ENCODE peak calls at places on chromosome 3, in four cellular contexts. Z is sigmoid colon, B is uterus, H is transverse colon. A is an unnamed sample. For H3K4me1, the result is how much of the 10 kb centered on the place peaks cover.

GRCh38 chr3:79491029-79491634 is 276.7 kb downstream of the ROBO1 start:
- DNase-seq in Z (no peak), H (no peak), B (no peak), A (no peak)

GRCh38 chr3:152353578-152353977 is 84.8 kb downstream of the MBNL1 start:
- DNase-seq in B (no peak), H (no peak), Z (no peak), A (no peak)

GRCh38 chr3:179688847-179689246 is 36.0 kb downstream of the USP13 start:
- DNase-seq in H (no peak), B (no peak), Z (no peak), A (no peak)

GRCh38 chr3:127992127-127992526 is 60.1 kb upstream of the SEC61A1 start:
- DNase-seq in H (no peak), Z (no peak), B (no peak), A (no peak)

GRCh38 chr3:132641837-132642538 is 17.6 kb downstream of the ACAD11 start:
- DNase-seq in Z (no peak), H (no peak), B (no peak), A (no peak)

GRCh38 chr3:65685621-65686020 is 353.1 kb downstream of the MAGI1 start:
- DNase-seq in B (no peak), H (no peak), Z (no peak), A (no peak)

GRCh38 chr3:150110097-150110496 is 139.4 kb upstream of the PFN2 start:
- DNase-seq in B (no peak), H (no peak), Z (no peak), A (no peak)

GRCh38 chr3:71423151-71423906 is 160.2 kb downstream of the FOXP1 start:
- DNase-seq in B (no peak), H (no peak), Z (no peak), A (no peak)

GRCh38 chr3:59563072-59563605 is 513.3 kb upstream of the CFAP20DC start:
- DNase-seq in Z (no peak), H (no peak), B (no peak), A (no peak)

GRCh38 chr3:175988401-175988800 is 1129.3 kb downstream of the NAALADL2 start:
- DNase-seq in H (no peak), Z (no peak), B (no peak), A (no peak)

GRCh38 chr3:58679974-58680656 is 13.5 kb upstream of the FAM3D start:
- DNase-seq in B (no peak), H (peak), Z (no peak), A (peak)

GRCh38 chr3:71148455-71149060 is 435.0 kb downstream of the FOXP1 start:
- DNase-seq in Z (no peak), B (no peak), H (no peak), A (no peak)

GRCh38 chr3:148974726-148975125 is 16.6 kb upstream of the GYG1 start:
- DNase-seq in Z (no peak), B (no peak), H (no peak), A (no peak)

GRCh38 chr3:198071602-198072285 is 111.7 kb downstream of the LMLN start:
- DNase-seq in B (no peak), Z (no peak), H (no peak), A (no peak)

GRCh38 chr3:105967117-105967516 is 98.3 kb upstream of the CBLB start:
- DNase-seq in B (no peak), Z (no peak), H (peak), A (no peak)

GRCh38 chr3:188187055-188187454 is 33.1 kb downstream of the LPP start:
- DNase-seq in Z (no peak), B (no peak), H (no peak), A (no peak)

GRCh38 chr3:101167341-101167740 is 153.0 kb downstream of the IMPG2 start:
- DNase-seq in Z (no peak), B (no peak), H (no peak), A (no peak)

GRCh38 chr3:107684431-107684925 is 161.7 kb downstream of the BBX start:
- DNase-seq in Z (no peak), B (no peak), H (no peak), A (no peak)

GRCh38 chr3:56784452-56785001 is 17.2 kb downstream of the ARHGEF3 start:
- DNase-seq in B (no peak), Z (no peak), H (no peak), A (no peak)

GRCh38 chr3:56782215-56782614 is 19.5 kb downstream of the ARHGEF3 start:
- DNase-seq in B (no peak), H (no peak), Z (no peak), A (no peak)

GRCh38 chr3:56782900-56783299 is 18.8 kb downstream of the ARHGEF3 start:
- DNase-seq in H (no peak), Z (no peak), B (no peak), A (no peak)

GRCh38 chr3:56785499-56785898 is 16.2 kb downstream of the ARHGEF3 start:
- DNase-seq in B (no peak), H (no peak), Z (no peak), A (no peak)

DNA sequence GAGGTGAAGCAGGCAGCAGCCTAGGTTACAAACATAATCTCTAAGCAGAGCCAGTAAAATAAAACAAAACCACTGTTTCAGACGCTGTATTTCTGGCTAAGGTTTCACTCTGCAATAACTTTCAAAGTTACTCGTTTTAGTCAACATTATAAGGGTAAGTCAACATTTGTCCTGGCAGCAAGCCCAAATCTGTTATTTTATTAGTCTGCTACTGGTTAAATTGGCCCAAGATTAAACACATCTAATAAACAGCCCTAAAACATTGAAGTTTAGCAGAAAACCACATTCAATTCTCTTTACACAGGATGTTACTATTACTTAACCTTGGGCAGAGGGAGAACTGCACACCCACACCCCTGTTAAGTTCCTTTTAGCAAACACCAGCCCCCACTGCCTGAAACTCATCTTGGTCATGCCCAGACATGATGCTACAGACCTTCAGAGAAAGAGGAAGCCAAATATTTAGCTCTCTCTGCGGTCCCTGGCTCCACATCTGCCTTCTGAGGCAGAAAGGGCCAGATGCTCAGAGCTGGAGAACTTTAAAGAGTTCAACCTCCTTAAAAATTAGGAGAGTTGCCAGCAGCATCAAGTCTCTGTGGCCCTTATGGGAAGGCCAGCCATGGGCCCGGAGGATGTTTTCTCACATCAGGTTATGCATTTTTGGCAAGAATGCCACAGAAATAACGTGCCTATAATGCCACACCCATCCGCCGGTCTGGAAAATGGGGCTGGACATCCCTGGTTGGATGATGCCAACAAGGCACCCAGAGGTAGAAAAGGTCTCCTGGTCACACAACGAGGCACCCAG is 17.9 kb downstream of the ARHGEF3 start:
- DNase-seq in H (peak), B (peak), Z (peak), A (no peak)
- H3K4me3 ChIP-seq in H (no peak), B (no peak), Z (no peak), A (no peak)

GRCh38 chr3:44761347-44762169 is at the start of the genes KIAA1143 and KIF15:
- DNase-seq in Z (peak), H (peak), B (peak), A (no peak)
- TF ChIP-seq POLR2A in Z (no peak), H (peak), B (peak), A (no peak)

DNA sequence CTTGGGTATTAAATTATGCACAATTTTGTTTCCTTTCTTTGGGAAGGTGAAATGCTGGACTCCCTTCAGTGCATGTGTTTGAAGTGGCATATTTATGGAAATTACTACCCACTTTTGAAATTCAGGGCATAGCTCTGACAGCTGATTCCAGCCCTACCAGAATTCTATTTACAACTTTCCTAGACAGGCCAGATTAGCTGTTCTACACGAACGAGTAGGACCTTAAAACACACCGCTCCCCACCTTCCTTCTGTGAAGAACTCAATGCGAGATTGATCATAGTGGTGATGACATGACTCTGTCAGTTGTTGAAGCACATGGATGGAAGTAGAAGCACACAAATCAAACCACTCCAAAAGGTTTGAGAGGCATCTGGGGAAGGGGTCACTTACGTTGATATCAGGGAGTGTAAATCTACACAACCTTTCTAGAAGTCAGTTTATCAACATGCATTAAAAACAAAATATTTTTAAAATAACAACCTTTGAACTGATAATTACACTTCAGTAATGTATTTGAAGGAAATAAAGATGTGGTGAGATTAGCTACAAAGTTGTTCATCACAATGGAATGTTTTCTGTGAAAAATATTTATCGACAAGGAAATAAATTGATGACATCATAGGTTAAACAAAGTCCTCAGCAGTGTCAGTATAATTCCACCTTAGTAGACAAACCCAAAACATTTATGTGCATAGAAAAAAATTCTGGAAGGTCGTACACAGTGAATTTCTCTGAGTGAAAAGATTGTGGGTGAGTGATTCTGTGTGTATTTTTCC is 29.8 kb downstream of the RARB start:
- DNase-seq in Z (no peak), B (no peak), H (no peak), A (no peak)
- H3K4me1 ChIP-seq in Z (under half), B (under half), H (under half), A (half or more)

DNA sequence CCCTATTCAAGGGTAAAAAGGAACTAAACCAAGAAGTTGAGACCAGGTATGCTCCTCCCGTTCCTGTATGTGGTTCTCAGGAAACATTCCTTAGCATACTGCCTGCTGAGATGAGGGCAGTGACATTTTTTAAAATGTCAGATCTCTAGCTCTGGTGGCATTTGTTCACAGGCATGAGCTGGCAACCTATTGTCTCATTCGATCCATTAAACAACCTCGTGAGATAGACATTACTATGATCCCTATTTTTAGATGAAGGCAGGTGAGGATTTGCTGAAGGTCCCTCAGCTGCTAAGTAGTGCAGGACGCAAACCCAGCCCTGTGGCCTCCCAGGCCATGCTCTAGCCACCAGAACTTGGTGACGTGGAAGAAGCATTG is 74.9 kb downstream of the SIDT1 start:
- DNase-seq in H (no peak), Z (no peak), B (no peak), A (no peak)
- H3K4me3 ChIP-seq in H (no peak), Z (no peak), B (no peak), A (no peak)

GRCh38 chr3:123068227-123069020 is 1.6 kb downstream of the PDIA5 start:
- DNase-seq in B (no peak), Z (no peak), H (no peak), A (no peak)

GRCh38 chr3:123069021-123069381 is 2.2 kb downstream of the PDIA5 start:
- DNase-seq in B (no peak), Z (no peak), H (no peak), A (no peak)

GRCh38 chr3:123066599-123066895 is 278 bp upstream of the PDIA5 start:
- DNase-seq in B (no peak), Z (no peak), H (no peak), A (no peak)

GRCh38 chr3:123067689-123068226 is 933 bp downstream of the PDIA5 start:
- DNase-seq in B (no peak), Z (no peak), H (no peak), A (no peak)

GRCh38 chr3:123066896-123067688 is at the start of gene PDIA5:
- DNase-seq in H (peak), Z (peak), B (peak), A (peak)
- TF ChIP-seq POLR2A in H (peak), Z (peak), B (peak), A (no peak)

GRCh38 chr3:55370272-55370671 is 116.8 kb downstream of the WNT5A start:
- DNase-seq in B (peak), H (no peak), Z (peak), A (no peak)

GRCh38 chr3:55373413-55373812 is 113.7 kb downstream of the WNT5A start:
- DNase-seq in B (no peak), H (no peak), Z (no peak), A (no peak)

GRCh38 chr3:55367396-55367795 is 119.7 kb downstream of the WNT5A start:
- DNase-seq in H (no peak), B (no peak), Z (no peak), A (no peak)

GRCh38 chr3:55364426-55364825 is 122.7 kb downstream of the WNT5A start:
- DNase-seq in H (no peak), Z (no peak), B (no peak), A (no peak)

GRCh38 chr3:55369491-55369890 is 117.6 kb downstream of the WNT5A start:
- DNase-seq in Z (no peak), B (peak), H (no peak), A (no peak)
- H3K4me1 ChIP-seq in Z (under half), B (under half), H (under half), A (under half)

DNA sequence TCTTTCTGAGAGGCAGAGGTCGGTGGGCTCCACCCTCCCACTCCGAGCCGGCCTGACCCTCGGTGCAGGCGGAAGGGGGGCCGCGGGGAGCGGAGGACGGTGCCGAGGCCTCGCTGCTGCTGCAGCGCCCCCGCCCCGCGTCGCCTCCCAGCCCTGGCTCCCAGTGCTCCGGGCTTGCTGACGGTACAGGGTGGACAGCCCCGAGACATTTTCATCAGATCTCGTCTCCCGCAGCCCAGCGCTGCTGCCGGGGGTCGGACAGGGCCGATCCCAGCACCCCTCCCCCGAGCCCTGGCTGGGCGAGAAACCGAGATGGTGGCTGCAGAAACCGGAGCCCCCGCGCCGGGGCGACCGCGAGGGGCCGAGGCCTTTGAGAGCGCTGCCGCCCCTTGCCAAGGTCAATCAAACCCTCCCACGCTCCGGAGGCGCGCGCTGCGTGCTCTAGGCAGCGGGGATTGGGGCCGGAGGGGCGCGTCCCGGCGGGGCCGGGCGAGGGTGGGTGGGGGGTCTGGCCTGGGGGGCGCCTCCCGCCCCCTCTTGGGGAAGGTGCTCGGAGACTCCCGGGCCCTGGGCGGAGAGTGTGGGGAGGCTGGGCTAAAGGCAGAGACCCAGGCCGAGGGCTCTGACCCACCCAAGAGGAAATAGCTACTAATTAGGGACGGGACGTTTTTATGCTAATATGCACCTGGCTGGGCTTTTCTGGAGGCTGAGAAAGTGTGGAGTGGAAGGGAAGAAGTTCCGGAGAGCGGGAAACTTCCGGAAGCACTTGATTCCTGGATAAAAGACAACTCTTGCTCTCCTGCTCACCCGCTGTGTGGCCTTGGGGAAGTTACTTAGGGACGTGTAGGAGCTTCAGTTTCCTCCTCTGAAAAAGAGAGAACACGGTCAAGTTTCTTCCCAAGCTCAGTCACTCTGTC is 42.7 kb downstream of the EPHB3 start:
- DNase-seq in B (peak), Z (peak), H (no peak), A (no peak)
- H3K4me3 ChIP-seq in B (peak), Z (peak), H (no peak), A (peak)

A was measured in vagina.